ENCODE peak calls at places on chromosome 10, in ten cellular contexts. H is GM23338, I is Peyer's patch, D is heart right ventricle, G is mesendoderm, Z is heart left ventricle, A is transverse colon, Q is adrenal gland, B is fibroblast of lung, O is upper lobe of right lung. F is an unnamed sample.

GRCh38 chr10:306007-306406 is 170.8 kb downstream of the ZMYND11 start:
- DNase-seq in Q (no peak), B (no peak), D (no peak), I (no peak), Z (no peak), H (no peak), A (no peak), G (no peak), O (no peak), F (no peak)

GRCh38 chr10:119778776-119779445 is 53.1 kb downstream of the INPP5F start:
- DNase-seq in G (no peak), H (no peak), Z (no peak), Q (no peak), I (no peak), A (no peak), O (no peak), D (no peak), B (no peak), F (no peak)

GRCh38 chr10:31554556-31554955 is 235.5 kb downstream of the ZEB1 start:
- DNase-seq in I (no peak), O (no peak), G (no peak), B (peak), Q (no peak), Z (no peak), A (no peak), D (no peak), H (no peak), F (no peak)

GRCh38 chr10:114507449-114507848 is 103.1 kb upstream of the AFAP1L2 start:
- DNase-seq in I (no peak), O (peak), Z (peak), B (peak), G (no peak), H (no peak), D (peak), A (peak), Q (no peak), F (no peak)

GRCh38 chr10:5805680-5806079 is 7.6 kb downstream of the GDI2 start:
- DNase-seq in Q (no peak), H (no peak), B (no peak), G (no peak), A (no peak), I (no peak), Z (no peak), O (no peak), D (no peak), F (no peak)

GRCh38 chr10:24432478-24433416 is 223.8 kb downstream of the KIAA1217 start:
- DNase-seq in G (no peak), Z (no peak), D (no peak), H (peak), B (peak), A (no peak), I (no peak), Q (no peak), O (no peak), F (no peak)

GRCh38 chr10:17073720-17074547 is 55.7 kb downstream of the CUBN start:
- DNase-seq in I (no peak), H (no peak), A (no peak), O (no peak), B (peak), G (no peak), Z (no peak), Q (no peak), D (no peak), F (no peak)

GRCh38 chr10:101140950-101141621 is 10.0 kb downstream of the TLX1 start:
- DNase-seq in G (no peak), A (no peak), D (no peak), Z (no peak), I (no peak), O (no peak), B (no peak), Q (no peak), H (no peak), F (no peak)

GRCh38 chr10:13272164-13272571 is 27.7 kb downstream of the PHYH start:
- DNase-seq in H (peak), O (no peak), A (peak), Z (peak), I (no peak), B (peak), G (no peak), Q (peak), D (peak), F (peak)

GRCh38 chr10:76583711-76584161 is 1053.9 kb downstream of the KCNMA1 start:
- DNase-seq in O (no peak), B (peak), I (no peak), G (peak), A (no peak), Z (no peak), D (no peak), Q (no peak), H (peak), F (no peak)

GRCh38 chr10:554182-554848 is 135.2 kb downstream of the DIP2C start:
- DNase-seq in D (no peak), G (no peak), B (peak), H (no peak), Q (no peak), Z (no peak), I (no peak), A (no peak), O (no peak), F (no peak)

GRCh38 chr10:31952066-31952465 is 23.4 kb upstream of the ARHGAP12 start:
- DNase-seq in A (no peak), D (no peak), O (no peak), I (no peak), H (no peak), Q (no peak), B (peak), Z (no peak), G (no peak), F (no peak)

GRCh38 chr10:125811251-125811650 is 11.8 kb downstream of the UROS start:
- DNase-seq in O (no peak), G (no peak), D (no peak), Q (no peak), H (no peak), Z (no peak), B (no peak), I (no peak), A (no peak), F (no peak)

GRCh38 chr10:130737622-130738021 is 573.9 kb downstream of the TCERG1L start:
- DNase-seq in B (no peak), O (no peak), D (no peak), Z (no peak), H (peak), A (no peak), Q (no peak), G (peak), I (no peak), F (no peak)

GRCh38 chr10:110774069-110775021 is 97.4 kb upstream of the PDCD4 start:
- DNase-seq in I (no peak), Q (peak), O (no peak), D (no peak), G (no peak), B (peak), A (no peak), Z (no peak), H (no peak), F (no peak)

GRCh38 chr10:4633186-4633585 is 192.8 kb upstream of the AKR1E2 start:
- DNase-seq in A (no peak), Z (no peak), D (no peak), Q (no peak), H (no peak), G (no peak), I (no peak), B (no peak), O (no peak), F (no peak)

GRCh38 chr10:98795467-98795866 is 348.7 kb upstream of the HPS1 start:
- DNase-seq in Z (no peak), O (no peak), H (no peak), Q (no peak), D (no peak), I (no peak), A (peak), B (no peak), G (no peak), F (no peak)

GRCh38 chr10:102227050-102227449 is 951 bp downstream of the ELOVL3 start:
- DNase-seq in O (peak), G (no peak), B (no peak), Q (no peak), Z (no peak), H (no peak), I (no peak), A (no peak), D (no peak), F (no peak)

GRCh38 chr10:129958118-129958685 is 5.9 kb downstream of the EBF3 start:
- DNase-seq in Q (no peak), D (no peak), O (no peak), H (peak), B (no peak), G (peak), I (no peak), A (no peak), Z (no peak), F (no peak)

GRCh38 chr10:69960606-69961167 is 92.0 kb upstream of the MACROH2A2 start:
- DNase-seq in A (no peak), G (no peak), D (no peak), I (peak), B (no peak), H (no peak), O (no peak), Z (no peak), Q (no peak), F (no peak)

GRCh38 chr10:18312385-18313145 is 172.3 kb downstream of the CACNB2 start:
- DNase-seq in I (no peak), D (peak), A (no peak), O (no peak), Z (no peak), G (peak), B (peak), Q (peak), H (peak), F (no peak)

GRCh38 chr10:93566435-93567276 is at the start of gene FFAR4:
- DNase-seq in Q (peak), B (no peak), H (peak), G (peak), I (no peak), A (peak), O (peak), D (peak), Z (peak), F (no peak)

GRCh38 chr10:17206210-17206709 is 4.8 kb upstream of the TRDMT1 start:
- DNase-seq in I (no peak), Q (no peak), H (no peak), A (no peak), Z (no peak), B (peak), G (no peak), O (no peak), D (no peak), F (no peak)

GRCh38 chr10:71753091-71753959 is 20.0 kb downstream of the VSIR start:
- DNase-seq in H (no peak), Z (peak), Q (peak), A (peak), B (no peak), D (peak), I (peak), G (no peak), O (peak), F (no peak)
- H3K27ac ChIP-seq in H (no peak), Z (no peak), Q (no peak), A (peak), B (no peak), D (peak), I (peak), G (no peak), O (peak), F (peak)

GRCh38 chr10:89891006-89891405 is 189.6 kb downstream of the KIF20B start:
- DNase-seq in I (no peak), Z (no peak), A (no peak), B (peak), Q (no peak), G (no peak), D (no peak), H (no peak), O (no peak), F (no peak)

GRCh38 chr10:89887406-89887805 is 186.0 kb downstream of the KIF20B start:
- DNase-seq in Q (no peak), O (no peak), B (no peak), Z (no peak), I (no peak), D (no peak), G (no peak), H (no peak), A (no peak), F (no peak)

GRCh38 chr10:89887830-89888229 is 186.4 kb downstream of the KIF20B start:
- DNase-seq in A (no peak), O (no peak), Q (no peak), Z (no peak), H (no peak), D (no peak), B (no peak), G (no peak), I (peak), F (no peak)

GRCh38 chr10:89889610-89890009 is 188.2 kb downstream of the KIF20B start:
- DNase-seq in O (no peak), B (no peak), A (no peak), Z (no peak), Q (no peak), D (no peak), G (no peak), I (no peak), H (no peak), F (no peak)

GRCh38 chr10:89888647-89889046 is 187.3 kb downstream of the KIF20B start:
- DNase-seq in I (peak), H (no peak), G (no peak), Q (no peak), A (no peak), O (no peak), D (no peak), Z (no peak), B (no peak), F (no peak)
- H3K27ac ChIP-seq in I (no peak), H (no peak), G (no peak), Q (no peak), A (peak), O (no peak), D (no peak), Z (no peak), B (no peak), F (no peak)

DNA sequence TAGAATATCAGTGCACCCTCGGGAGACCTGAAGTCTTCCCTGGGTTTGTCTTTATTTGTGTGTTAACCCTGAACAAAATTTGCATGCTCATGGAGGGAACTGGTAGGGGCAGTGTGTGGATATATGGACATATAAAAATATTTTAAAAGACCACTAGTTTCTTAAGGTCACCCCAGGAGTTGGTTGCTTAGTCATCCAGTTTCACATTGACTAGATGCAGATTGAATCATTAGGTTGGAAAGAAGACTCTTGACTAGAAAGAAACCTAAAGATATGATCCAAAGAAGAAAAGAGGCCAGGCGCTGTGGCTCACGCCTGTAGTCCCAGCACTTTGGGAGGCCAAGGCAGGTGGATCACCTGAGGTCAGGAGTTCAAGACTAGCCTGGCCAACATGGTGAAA is 137.1 kb downstream of the KAT6B start:
- DNase-seq in H (no peak), O (no peak), B (peak), Z (no peak), I (no peak), A (no peak), D (no peak), Q (no peak), G (no peak), F (no peak)
- H3K27ac ChIP-seq in H (no peak), O (no peak), B (no peak), Z (no peak), I (no peak), A (no peak), D (no peak), Q (no peak), G (no peak), F (no peak)

GRCh38 chr10:89516149-89516832 is 19.1 kb downstream of the SLC16A12 start:
- DNase-seq in D (peak), A (peak), H (peak), G (peak), Q (no peak), Z (peak), B (peak), O (no peak), I (no peak), F (peak)

GRCh38 chr10:89513206-89513605 is 22.2 kb downstream of the SLC16A12 start:
- DNase-seq in O (no peak), Q (no peak), D (no peak), H (no peak), G (no peak), Z (no peak), I (no peak), A (no peak), B (no peak), F (no peak)

GRCh38 chr10:89518876-89519842 is 16.2 kb downstream of the SLC16A12 start:
- DNase-seq in Q (no peak), D (peak), O (no peak), A (no peak), G (no peak), I (no peak), H (no peak), Z (no peak), B (peak), F (peak)

GRCh38 chr10:89518108-89518507 is 17.3 kb downstream of the SLC16A12 start:
- DNase-seq in B (peak), A (no peak), G (no peak), Q (no peak), Z (peak), I (no peak), H (no peak), D (no peak), O (no peak), F (no peak)

GRCh38 chr10:89515031-89515841 is 20.2 kb downstream of the SLC16A12 start:
- DNase-seq in G (peak), Z (no peak), B (peak), I (no peak), A (no peak), D (peak), H (peak), O (no peak), Q (no peak), F (no peak)
- H3K27ac ChIP-seq in G (no peak), Z (peak), B (peak), I (peak), A (peak), D (peak), H (no peak), O (peak), Q (no peak), F (peak)

GRCh38 chr10:124417846-124418725 is 637 bp downstream of the OAT start:
- DNase-seq in B (peak), I (peak), Q (peak), O (peak), Z (peak), A (peak), G (peak), D (peak), H (peak), F (peak)

GRCh38 chr10:124418726-124419501 is at the start of gene OAT:
- DNase-seq in B (peak), G (peak), D (peak), Q (peak), I (peak), O (peak), A (peak), H (peak), Z (peak), F (peak)

GRCh38 chr10:124416733-124417132 is 2.0 kb downstream of the OAT start:
- DNase-seq in H (no peak), Q (no peak), B (peak), Z (no peak), A (no peak), I (no peak), O (no peak), D (no peak), G (no peak), F (no peak)

GRCh38 chr10:124414077-124414476 is 4.6 kb downstream of the OAT start:
- DNase-seq in H (no peak), B (peak), A (no peak), Z (no peak), O (no peak), I (no peak), G (no peak), Q (no peak), D (no peak), F (no peak)

GRCh38 chr10:124415210-124415609 is 3.5 kb downstream of the OAT start:
- DNase-seq in I (no peak), O (no peak), B (no peak), A (no peak), Q (no peak), G (no peak), H (no peak), Z (no peak), D (no peak), F (no peak)
- H3K27ac ChIP-seq in I (peak), O (no peak), B (no peak), A (no peak), Q (no peak), G (no peak), H (no peak), Z (no peak), D (no peak), F (no peak)

DNA sequence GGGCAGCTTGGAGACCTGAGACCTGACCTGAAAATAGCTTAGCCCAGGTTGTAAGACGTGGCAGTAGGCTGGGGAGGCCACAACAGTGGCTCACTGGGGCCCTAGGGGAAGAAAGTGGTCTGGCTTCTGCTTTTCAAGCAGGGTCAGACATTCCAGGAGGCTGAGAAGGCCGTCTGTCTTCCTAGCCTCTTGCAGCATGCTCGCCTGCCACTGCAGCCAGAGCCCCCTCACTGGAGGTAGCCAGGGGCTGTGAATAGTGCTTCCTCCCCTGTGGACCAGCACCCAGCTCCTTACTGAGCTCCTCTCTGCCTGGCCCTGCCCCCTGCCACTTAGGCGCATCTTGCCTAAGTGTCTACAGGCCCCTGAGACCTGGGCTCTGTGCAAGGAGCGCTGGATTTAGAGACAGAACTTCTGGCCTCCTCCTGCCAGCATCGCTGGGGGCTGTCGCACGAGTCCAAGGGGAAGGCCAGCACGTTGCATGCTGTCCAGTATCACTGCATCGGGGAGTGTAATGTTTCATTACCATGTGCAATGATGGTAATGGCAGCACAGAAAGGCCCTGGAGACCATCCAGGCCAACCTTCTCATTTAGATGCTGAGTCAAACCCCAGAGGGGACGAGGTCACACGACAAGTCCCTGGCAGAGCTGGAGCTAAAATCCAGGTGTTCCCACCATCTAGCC is 12.7 kb downstream of the ZMIZ1 start:
- DNase-seq in G (peak), I (no peak), O (no peak), A (no peak), D (no peak), B (peak), Z (no peak), Q (peak), H (no peak), F (no peak)
- H3K27ac ChIP-seq in G (no peak), I (peak), O (peak), A (peak), D (peak), B (peak), Z (peak), Q (no peak), H (no peak), F (peak)

DNA sequence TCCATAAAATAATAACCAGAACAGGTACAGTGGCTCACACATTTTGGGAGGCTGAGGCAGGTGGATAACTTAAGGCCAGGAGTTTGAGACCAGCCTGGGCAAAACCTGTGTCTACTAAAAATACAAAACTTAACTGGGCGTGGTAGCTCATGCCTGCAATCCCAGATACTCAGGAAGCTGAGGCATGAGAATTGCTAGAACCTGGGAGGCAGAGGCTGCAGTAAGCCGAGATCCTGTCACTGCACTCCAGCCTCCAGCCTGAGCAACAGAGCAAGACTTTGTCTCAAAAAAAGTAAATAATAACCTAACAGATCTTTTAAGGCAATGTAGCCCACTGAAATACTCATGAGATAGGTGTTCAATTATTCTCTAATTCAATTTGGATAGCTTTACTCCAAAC is 107.1 kb upstream of the ASAH2 start:
- DNase-seq in B (no peak), A (no peak), O (no peak), D (no peak), H (no peak), Z (no peak), G (no peak), Q (no peak), I (no peak), F (no peak)
- H3K27ac ChIP-seq in B (no peak), A (no peak), O (no peak), D (no peak), H (no peak), Z (no peak), G (no peak), Q (no peak), I (no peak), F (no peak)

GRCh38 chr10:29622382-29622885 is 12.3 kb downstream of the SVIL start:
- DNase-seq in I (no peak), B (no peak), Z (no peak), Q (no peak), H (no peak), D (no peak), G (no peak), O (no peak), A (no peak), F (no peak)
- H3K27ac ChIP-seq in I (peak), B (no peak), Z (peak), Q (no peak), H (no peak), D (no peak), G (no peak), O (no peak), A (peak), F (peak)

GRCh38 chr10:43254199-43254730 is 12.6 kb downstream of the RASGEF1A start:
- DNase-seq in A (no peak), D (peak), O (no peak), Q (peak), H (no peak), I (peak), B (no peak), G (no peak), Z (peak), F (peak)
- H3K27ac ChIP-seq in A (no peak), D (no peak), O (no peak), Q (no peak), H (no peak), I (no peak), B (no peak), G (no peak), Z (no peak), F (no peak)

F was measured in uterus.